ENCODE peak calls at places on chromosome 13, in four cellular contexts. Y is GM12878, L is H1, S is HCT116. W is an unnamed sample.

GRCh38 chr13:93535256-93535655 is 308.6 kb downstream of the GPC6 start:
- DNase-seq in Y (no peak), S (no peak), L (no peak), W (no peak)

GRCh38 chr13:39737047-39737446 is 81.6 kb downstream of the COG6 start:
- DNase-seq in L (no peak), Y (no peak), S (no peak), W (no peak)

GRCh38 chr13:32475403-32475802 is 47.5 kb upstream of the N4BP2L1 start:
- DNase-seq in S (no peak), Y (no peak), L (no peak), W (no peak)

GRCh38 chr13:110001622-110002275 is 215.4 kb upstream of the IRS2 start:
- DNase-seq in S (no peak), L (no peak), Y (no peak), W (no peak)

GRCh38 chr13:99265823-99266426 is 7.7 kb upstream of the GPR18 start:
- DNase-seq in L (no peak), S (peak; percentile 40), Y (no peak), W (peak; percentile 64)

GRCh38 chr13:108455320-108455719 is 174.1 kb upstream of the MYO16 start:
- DNase-seq in Y (no peak), S (no peak), L (no peak), W (no peak)

GRCh38 chr13:40315416-40316064 is 350.9 kb downstream of the FOXO1 start:
- DNase-seq in Y (no peak), S (no peak), L (no peak), W (peak; percentile 35)

GRCh38 chr13:102901615-102902305 is 55.9 kb downstream of the ERCC5 start:
- DNase-seq in S (no peak), Y (no peak), L (no peak), W (no peak)

GRCh38 chr13:35164324-35164932 is 222.4 kb downstream of the NBEA start:
- DNase-seq in Y (peak; percentile 40), L (no peak), S (peak; percentile 15), W (peak; percentile 59)

GRCh38 chr13:104553156-104553555 is 1486.9 kb upstream of the SLC10A2 start:
- DNase-seq in L (no peak), Y (no peak), S (no peak), W (peak; percentile 76)

GRCh38 chr13:53953205-53953604 is 924.6 kb downstream of the OLFM4 start:
- DNase-seq in L (no peak), Y (no peak), S (no peak), W (no peak)

GRCh38 chr13:77022341-77022740 is 4.6 kb downstream of the FBXL3 start:
- DNase-seq in Y (no peak), S (no peak), L (no peak), W (no peak)

GRCh38 chr13:49063526-49063925 is 87.8 kb downstream of the FNDC3A start:
- DNase-seq in L (no peak), S (no peak), Y (no peak), W (peak; percentile 21)

GRCh38 chr13:99312493-99312883 is 5.3 kb upstream of the GPR183 start:
- DNase-seq in L (no peak), S (no peak), Y (no peak), W (no peak)

GRCh38 chr13:33634526-33635111 is 183.3 kb upstream of the RFC3 start:
- DNase-seq in Y (no peak), L (no peak), S (no peak), W (no peak)

GRCh38 chr13:47457631-47458030 is 543.4 kb downstream of the SUCLA2 start:
- DNase-seq in L (no peak), Y (no peak), S (no peak), W (no peak)

GRCh38 chr13:65724261-65724660 is 1505.9 kb downstream of the PCDH9 start:
- DNase-seq in S (no peak), Y (no peak), L (no peak), W (no peak)

GRCh38 chr13:24626449-24626848 is 53.8 kb upstream of the ATP12A start:
- DNase-seq in S (no peak), Y (no peak), L (no peak), W (no peak)

GRCh38 chr13:79534596-79534995 is 53.6 kb downstream of the NDFIP2 start:
- DNase-seq in L (no peak), Y (no peak), S (no peak), W (no peak)

GRCh38 chr13:52414963-52415362 is 9.0 kb upstream of the THSD1 start:
- DNase-seq in L (no peak), S (no peak), Y (no peak), W (peak; percentile 43)

GRCh38 chr13:98784666-98785065 is 32.2 kb upstream of the SLC15A1 start:
- DNase-seq in S (no peak), L (no peak), Y (no peak), W (no peak)

GRCh38 chr13:59437902-59438301 is 725.8 kb downstream of the DIAPH3 start:
- DNase-seq in S (no peak), L (no peak), Y (no peak), W (no peak)

GRCh38 chr13:106232680-106233079 is 302.8 kb downstream of the EFNB2 start:
- DNase-seq in S (no peak), L (no peak), Y (no peak), W (no peak)

GRCh38 chr13:98240131-98240530 is 63.1 kb upstream of the RNF113B start:
- DNase-seq in L (no peak), Y (no peak), S (no peak), W (no peak)

GRCh38 chr13:64925284-64925683 is 2304.9 kb downstream of the PCDH9 start:
- DNase-seq in L (peak; percentile 55), Y (no peak), S (no peak), W (no peak)

GRCh38 chr13:49878682-49879081 is 57.5 kb downstream of the SPRYD7 start:
- DNase-seq in S (no peak), L (no peak), Y (no peak), W (no peak)

GRCh38 chr13:110017379-110017778 is 231.0 kb upstream of the IRS2 start:
- DNase-seq in Y (no peak), L (no peak), S (peak; percentile 74), W (no peak)

GRCh38 chr13:104847863-104848262 is 1687.6 kb downstream of the EFNB2 start:
- DNase-seq in S (no peak), Y (no peak), L (no peak), W (no peak)

GRCh38 chr13:29845440-29846056 is 4.9 kb downstream of the UBL3 start:
- DNase-seq in S (no peak), L (no peak), Y (no peak), W (peak; percentile 44)

GRCh38 chr13:101453784-101454201 is 1.3 kb downstream of the ITGBL1 start:
- DNase-seq in Y (no peak), L (no peak), S (no peak), W (peak; percentile 29)

GRCh38 chr13:69524459-69525155 is 583.0 kb upstream of the ATXN8OS start:
- DNase-seq in S (no peak), L (no peak), Y (no peak), W (no peak)

GRCh38 chr13:45490068-45490467 is 25.3 kb downstream of the COG3 start:
- DNase-seq in L (no peak), Y (no peak), S (no peak), W (peak; percentile 14)

GRCh38 chr13:74032325-74032724 is 101.9 kb downstream of the KLF12 start:
- DNase-seq in S (no peak), L (no peak), Y (no peak), W (no peak)

GRCh38 chr13:43200307-43200706 is 176.9 kb downstream of the DNAJC15 start:
- DNase-seq in Y (no peak), L (no peak), S (no peak), W (no peak)

GRCh38 chr13:64305246-64305645 is 2889.6 kb upstream of the PCDH20 start:
- DNase-seq in L (no peak), Y (no peak), S (no peak), W (no peak)

GRCh38 chr13:44703371-44703770 is 127.2 kb upstream of the TSC22D1 start:
- DNase-seq in Y (no peak), S (no peak), L (no peak), W (no peak)

GRCh38 chr13:55615080-55615479 is 1525.6 kb upstream of the PRR20A start:
- DNase-seq in S (no peak), Y (no peak), L (no peak), W (no peak)

GRCh38 chr13:55613429-55614187 is 1527.1 kb upstream of the PRR20A start:
- DNase-seq in S (no peak), Y (no peak), L (no peak), W (no peak)
- H3K9me3 ChIP-seq in S (peaks cover 48% of the 10 kb centered on the region), Y (no peaks in the 10 kb centered on the region), L (no peaks in the 10 kb centered on the region), W (peaks cover 3% of the 10 kb centered on the region)

GRCh38 chr13:113608246-113608635 is 23.7 kb downstream of the TFDP1 start:
- DNase-seq in S (no peak), Y (no peak), L (no peak), W (no peak)
- TF ChIP-seq EZH2 in S (no peak), Y (no peak), L (no peak), W (no peak)

GRCh38 chr13:51311957-51312520 is 27.5 kb upstream of the SERPINE3 start:
- DNase-seq in Y (no peak), S (no peak), L (no peak), W (no peak)
- TF ChIP-seq MAX in Y (no peak), S (no peak), L (peak; percentile 41), W (no peak)

GRCh38 chr13:111198979-111199378 is 83.9 kb downstream of the ARHGEF7 start:
- DNase-seq in L (no peak), S (no peak), Y (no peak), W (no peak)
- H3K9me3 ChIP-seq in L (no peaks in the 10 kb centered on the region), S (no peaks in the 10 kb centered on the region), Y (peaks cover 6% of the 10 kb centered on the region), W (no peaks in the 10 kb centered on the region)

W was measured in endothelial cell of umbilical vein.